ENCODE peak calls at places on chromosomes 4 and X, in five cellular contexts. One of them, this sample, is unnamed.

GRCh38 chr4:115053313-115053712 is 60.1 kb downstream of the NDST4 start:
- DNase-seq in GM12878: no peak
- DNase-seq in HepG2: no peak
- DNase-seq in HCT116: no peak
- DNase-seq in K562: no peak
- DNase-seq in this sample: no peak

GRCh38 chr4:4851081-4851480 is 8.4 kb upstream of the MSX1 start:
- DNase-seq in K562: no peak
- DNase-seq in HCT116: no peak
- DNase-seq in GM12878: no peak
- DNase-seq in HepG2: no peak
- DNase-seq in this sample: no peak

GRCh38 chr4:160020804-160021203 is 917.9 kb downstream of the RAPGEF2 start:
- DNase-seq in HCT116: no peak
- DNase-seq in HepG2: no peak
- DNase-seq in K562: no peak
- DNase-seq in GM12878: no peak
- DNase-seq in this sample: no peak

GRCh38 chrX:29652484-29652883 is 562.9 kb upstream of the MAGEB2 start:
- DNase-seq in HepG2: no peak
- DNase-seq in K562: no peak
- DNase-seq in GM12878: no peak
- DNase-seq in HCT116: no peak
- DNase-seq in this sample: no peak

GRCh38 chr4:139770361-139770760 is 104.7 kb downstream of the MGST2 start:
- DNase-seq in HCT116: no peak
- DNase-seq in K562: no peak
- DNase-seq in HepG2: no peak
- DNase-seq in GM12878: no peak
- DNase-seq in this sample: no peak

GRCh38 chr4:80740375-80740774 is 290.1 kb upstream of the BMP3 start:
- DNase-seq in GM12878: no peak
- DNase-seq in HCT116: no peak
- DNase-seq in K562: no peak
- DNase-seq in HepG2: no peak
- DNase-seq in this sample: no peak

GRCh38 chrX:40964008-40964407 is 121.2 kb upstream of the USP9X start:
- DNase-seq in K562: no peak
- DNase-seq in GM12878: no peak
- DNase-seq in HepG2: no peak
- DNase-seq in HCT116: no peak
- DNase-seq in this sample: no peak

GRCh38 chr4:141215030-141215429 is 5.7 kb upstream of the ZNF330 start:
- DNase-seq in HepG2: no peak
- DNase-seq in GM12878: no peak
- DNase-seq in K562: no peak
- DNase-seq in HCT116: no peak
- DNase-seq in this sample: peak

GRCh38 chr4:112167790-112168189 is 22.5 kb downstream of the FAM241A start:
- DNase-seq in HepG2: no peak
- DNase-seq in HCT116: no peak
- DNase-seq in K562: no peak
- DNase-seq in GM12878: no peak
- DNase-seq in this sample: no peak

GRCh38 chrX:36683507-36683906 is 324.7 kb upstream of the FAM47C start:
- DNase-seq in K562: no peak
- DNase-seq in HCT116: no peak
- DNase-seq in GM12878: no peak
- DNase-seq in HepG2: no peak
- DNase-seq in this sample: no peak

GRCh38 chr4:158768577-158769174 is at the start of gene FNIP2:
- DNase-seq in GM12878: no peak
- DNase-seq in K562: peak
- DNase-seq in HCT116: peak
- DNase-seq in HepG2: peak
- DNase-seq in this sample: peak

GRCh38 chrX:46819136-46819535 is 17.7 kb upstream of the RP2 start:
- DNase-seq in K562: no peak
- DNase-seq in HepG2: peak
- DNase-seq in GM12878: no peak
- DNase-seq in HCT116: no peak
- DNase-seq in this sample: no peak

GRCh38 chr4:124913237-124913636 is 200.7 kb upstream of the ANKRD50 start:
- DNase-seq in HepG2: no peak
- DNase-seq in GM12878: no peak
- DNase-seq in HCT116: no peak
- DNase-seq in K562: no peak
- DNase-seq in this sample: no peak
- TF ChIP-seq ZBTB33 in HepG2: no peak
- TF ChIP-seq ZBTB33 in GM12878: no peak
- TF ChIP-seq ZBTB33 in HCT116: no peak
- TF ChIP-seq ZBTB33 in K562: no peak
- TF ChIP-seq ZBTB33 in this sample: no peak

GRCh38 chrX:118872102-118872566 is 48.5 kb downstream of the ZCCHC12 start:
- DNase-seq in HepG2: no peak
- DNase-seq in K562: no peak
- DNase-seq in HCT116: no peak
- DNase-seq in GM12878: no peak
- DNase-seq in this sample: no peak
- TF ChIP-seq ZBTB33 in HepG2: no peak
- TF ChIP-seq ZBTB33 in K562: no peak
- TF ChIP-seq ZBTB33 in HCT116: no peak
- TF ChIP-seq ZBTB33 in GM12878: no peak
- TF ChIP-seq ZBTB33 in this sample: no peak

DNA sequence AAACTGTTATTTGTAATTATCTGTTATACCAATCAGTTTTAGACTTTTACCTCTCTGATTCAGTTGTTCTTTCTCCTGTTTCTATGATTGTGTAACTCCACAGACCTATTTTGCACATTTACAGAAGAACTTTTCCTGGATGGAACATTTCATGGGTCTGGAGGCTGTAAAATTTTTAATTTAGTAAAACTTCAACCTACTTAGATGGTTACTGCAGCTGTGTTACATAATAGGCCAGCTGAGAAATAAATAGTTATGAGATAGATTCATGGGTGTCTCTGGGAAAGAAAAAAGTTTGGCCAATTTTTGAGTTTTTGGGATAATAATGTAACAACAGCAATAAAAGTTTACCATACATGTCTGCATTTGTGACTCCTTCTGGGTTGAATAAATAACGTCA is 253.5 kb downstream of the ARHGAP24 start:
- DNase-seq in HepG2: no peak
- DNase-seq in K562: no peak
- DNase-seq in HCT116: no peak
- DNase-seq in GM12878: no peak
- DNase-seq in this sample: no peak
- TF ChIP-seq ZBTB33 in HepG2: no peak
- TF ChIP-seq ZBTB33 in K562: no peak
- TF ChIP-seq ZBTB33 in HCT116: no peak
- TF ChIP-seq ZBTB33 in GM12878: no peak
- TF ChIP-seq ZBTB33 in this sample: no peak

GRCh38 chrX:154775611-154776349 is 13.1 kb downstream of the DKC1 start:
- DNase-seq in GM12878: no peak
- DNase-seq in HepG2: no peak
- DNase-seq in K562: no peak
- DNase-seq in HCT116: no peak
- DNase-seq in this sample: no peak
- TF ChIP-seq ZBTB33 in GM12878: no peak
- TF ChIP-seq ZBTB33 in HepG2: no peak
- TF ChIP-seq ZBTB33 in K562: no peak
- TF ChIP-seq ZBTB33 in HCT116: no peak
- TF ChIP-seq ZBTB33 in this sample: no peak

GRCh38 chrX:101550825-101551767 is 749 bp downstream of the ARMCX1 start:
- DNase-seq in HepG2: no peak
- DNase-seq in K562: peak
- DNase-seq in HCT116: no peak
- DNase-seq in GM12878: no peak
- DNase-seq in this sample: peak
- TF ChIP-seq ZBTB33 in HepG2: no peak
- TF ChIP-seq ZBTB33 in K562: no peak
- TF ChIP-seq ZBTB33 in HCT116: no peak
- TF ChIP-seq ZBTB33 in GM12878: no peak
- TF ChIP-seq ZBTB33 in this sample: no peak

GRCh38 chr4:82842593-82842992 is 44.0 kb upstream of the SCD5 start:
- DNase-seq in HCT116: no peak
- DNase-seq in K562: peak
- DNase-seq in GM12878: no peak
- DNase-seq in HepG2: peak
- DNase-seq in this sample: peak
- TF ChIP-seq ZBTB33 in HCT116: no peak
- TF ChIP-seq ZBTB33 in K562: no peak
- TF ChIP-seq ZBTB33 in GM12878: no peak
- TF ChIP-seq ZBTB33 in HepG2: no peak
- TF ChIP-seq ZBTB33 in this sample: no peak

GRCh38 chrX:112738347-112739033 is 58.8 kb upstream of the LHFPL1 start:
- DNase-seq in GM12878: no peak
- DNase-seq in HCT116: no peak
- DNase-seq in HepG2: no peak
- DNase-seq in K562: no peak
- DNase-seq in this sample: no peak
- TF ChIP-seq ZBTB33 in GM12878: no peak
- TF ChIP-seq ZBTB33 in HCT116: no peak
- TF ChIP-seq ZBTB33 in HepG2: no peak
- TF ChIP-seq ZBTB33 in K562: no peak
- TF ChIP-seq ZBTB33 in this sample: no peak

This sample was measured in SK-N-SH.